ENCODE peak calls at places on chromosomes 13 and 19, in ten cellular contexts. E is nephron progenitor cell, H is AG04450, Z is fibroblast of lung, R is astrocyte of the spinal cord, U is PC-3, F is cardiac fibroblast, B is mammary epithelial cell, N is MCF 10A, D is HFFc6. P is an unnamed sample.

GRCh38 chr13:87656311-87656710 is 14.9 kb upstream of the SLITRK5 start:
- DNase-seq in E (no peak), H (no peak), Z (peak; percentile 79), R (peak; percentile 87), U (peak; percentile 9), F (peak; percentile 14), B (no peak), N (peak; percentile 78), D (no peak), P (no peak)

GRCh38 chr19:16420781-16421386 is 50.9 kb downstream of the EPS15L1 start:
- DNase-seq in E (no peak), H (no peak), Z (no peak), R (no peak), U (no peak), F (peak; percentile 20), B (no peak), N (no peak), D (no peak), P (no peak)

GRCh38 chr13:112958127-112958989 is 10.7 kb upstream of the MCF2L start:
- DNase-seq in E (no peak), H (no peak), Z (no peak), R (no peak), U (peak; percentile 70), F (no peak), B (no peak), N (no peak), D (no peak), P (no peak)

GRCh38 chr19:34269968-34270621 is 15.7 kb downstream of the GARRE1 start:
- DNase-seq in E (peak; percentile 5), H (no peak), Z (peak; percentile 83), R (peak; percentile 65), U (peak; percentile 78), F (peak; percentile 81), B (peak; percentile 70), N (peak; percentile 79), D (peak; percentile 87), P (no peak)

GRCh38 chr19:55809381-55810058 is 22.3 kb downstream of the NLRP11 start:
- DNase-seq in E (peak; percentile 8), H (no peak), Z (peak; percentile 6), R (peak; percentile 0), U (peak; percentile 80), F (peak; percentile 44), B (peak; percentile 2), N (peak; percentile 83), D (peak; percentile 9), P (no peak)

GRCh38 chr13:110293037-110293436 is 13.9 kb downstream of the COL4A1 start:
- DNase-seq in E (no peak), H (no peak), Z (no peak), R (no peak), U (no peak), F (no peak), B (no peak), N (no peak), D (no peak), P (no peak)

GRCh38 chr19:1851581-1852293 is 3.5 kb upstream of the REXO1 start:
- DNase-seq in E (no peak), H (no peak), Z (no peak), R (no peak), U (no peak), F (no peak), B (no peak), N (no peak), D (no peak), P (no peak)

GRCh38 chr19:35261356-35262100 is 7.2 kb upstream of the USF2 start:
- DNase-seq in E (no peak), H (no peak), Z (no peak), R (no peak), U (no peak), F (no peak), B (no peak), N (no peak), D (no peak), P (no peak)

GRCh38 chr13:38952827-38953226 is 37.8 kb downstream of the STOML3 start:
- DNase-seq in E (no peak), H (no peak), Z (no peak), R (no peak), U (peak; percentile 58), F (no peak), B (peak; percentile 78), N (peak; percentile 77), D (no peak), P (no peak)

GRCh38 chr19:13610042-13610691 is 103.9 kb upstream of the CACNA1A start:
- DNase-seq in E (no peak), H (no peak), Z (no peak), R (no peak), U (peak; percentile 26), F (no peak), B (no peak), N (no peak), D (no peak), P (no peak)

GRCh38 chr19:43316591-43317319 is 36.7 kb upstream of the CD177 start:
- DNase-seq in E (peak; percentile 40), H (no peak), Z (peak; percentile 25), R (no peak), U (peak; percentile 87), F (no peak), B (no peak), N (peak; percentile 75), D (no peak), P (no peak)

DNA sequence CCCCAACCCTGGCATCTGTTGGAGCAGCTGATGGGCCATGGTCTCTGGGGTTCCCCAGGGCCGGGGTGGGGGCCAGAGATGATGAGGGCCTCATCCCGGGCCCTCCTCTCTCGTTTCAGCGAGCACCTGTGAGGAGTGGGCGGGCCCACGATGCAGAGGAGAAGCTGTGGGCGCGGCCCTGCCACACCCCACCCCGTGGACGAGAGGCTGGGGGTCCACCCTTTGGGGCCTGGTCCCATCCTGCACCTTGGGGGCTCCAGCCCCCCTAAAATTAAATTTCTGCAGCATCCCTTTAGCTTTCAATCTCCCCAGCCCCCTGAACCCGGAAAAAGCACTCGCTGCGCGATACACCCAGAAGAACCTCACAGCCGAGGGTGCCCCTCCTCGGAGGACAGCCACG is 5.6 kb downstream of the HMG20B start:
- DNase-seq in E (no peak), H (no peak), Z (no peak), R (no peak), U (no peak), F (no peak), B (no peak), N (no peak), D (no peak), P (no peak)
- TF ChIP-seq CTCF in E (no peak), H (no peak), Z (no peak), R (no peak), U (no peak), F (no peak), B (no peak), N (no peak), D (no peak), P (no peak)

GRCh38 chr13:21619633-21620220 is 15.8 kb upstream of the MICU2 start:
- DNase-seq in E (no peak), H (no peak), Z (no peak), R (no peak), U (no peak), F (no peak), B (no peak), N (no peak), D (no peak), P (no peak)

GRCh38 chr13:21620858-21621257 is 16.9 kb upstream of the MICU2 start:
- DNase-seq in E (peak; percentile 16), H (no peak), Z (no peak), R (no peak), U (no peak), F (no peak), B (no peak), N (no peak), D (no peak), P (no peak)

GRCh38 chr13:21625366-21625765 is 21.4 kb upstream of the MICU2 start:
- DNase-seq in E (no peak), H (no peak), Z (peak; percentile 26), R (peak; percentile 28), U (peak; percentile 59), F (peak; percentile 29), B (peak; percentile 53), N (peak; percentile 65), D (peak; percentile 38), P (no peak)
- TF ChIP-seq CTCF in E (no peak), H (peak; percentile 66), Z (peak; percentile 52), R (peak; percentile 54), U (peak; percentile 79), F (peak; percentile 51), B (peak; percentile 76), N (no peak), D (peak; percentile 66), P (no peak)

DNA sequence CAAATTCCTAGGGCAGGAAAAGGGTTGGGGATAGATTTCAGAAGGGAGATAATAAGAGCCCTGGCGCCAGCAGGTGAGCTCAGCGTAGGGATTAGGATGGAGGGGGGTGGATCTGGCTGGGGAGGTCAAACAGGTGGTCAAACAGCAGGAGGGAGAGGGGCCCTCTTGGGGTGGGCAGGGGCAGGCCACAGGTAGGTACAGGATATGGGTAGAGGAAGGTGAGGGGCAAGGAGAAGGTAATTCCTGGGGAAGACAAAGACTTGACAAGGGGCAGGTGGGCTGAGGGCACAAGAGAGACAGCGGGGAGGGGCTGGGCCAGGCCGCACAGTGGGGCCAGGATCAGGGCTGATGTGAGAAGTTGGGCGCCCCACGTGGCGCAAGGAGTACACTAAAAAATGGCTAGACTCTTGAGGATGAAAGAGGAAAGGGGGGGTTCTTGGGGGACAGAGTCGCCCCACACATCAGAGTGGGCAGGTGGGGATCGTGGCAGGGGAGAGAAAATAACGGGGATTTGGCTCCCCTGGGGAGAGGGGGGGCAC is 713 bp downstream of the KRI1 start:
- DNase-seq in E (peak; percentile 48), H (no peak), Z (peak; percentile 20), R (peak; percentile 32), U (peak; percentile 35), F (peak; percentile 43), B (no peak), N (peak; percentile 43), D (no peak), P (no peak)
- TF ChIP-seq CTCF in E (no peak), H (peak; percentile 42), Z (peak; percentile 36), R (peak; percentile 39), U (peak; percentile 56), F (peak; percentile 26), B (peak; percentile 48), N (no peak), D (no peak), P (no peak)

GRCh38 chr19:3062165-3063105 is at the start of gene TLE5:
- DNase-seq in E (peak; percentile 68), H (no peak), Z (no peak), R (no peak), U (peak; percentile 47), F (peak; percentile 62), B (no peak), N (peak; percentile 55), D (no peak), P (no peak)

GRCh38 chr19:3060852-3061182 is 1.5 kb downstream of the TLE5 start:
- DNase-seq in E (no peak), H (no peak), Z (no peak), R (no peak), U (no peak), F (no peak), B (no peak), N (no peak), D (no peak), P (no peak)

GRCh38 chr19:3064011-3064330 is 1.7 kb upstream of the TLE5 start:
- DNase-seq in E (no peak), H (no peak), Z (no peak), R (no peak), U (no peak), F (no peak), B (no peak), N (no peak), D (no peak), P (no peak)

GRCh38 chr19:3059653-3060052 is 2.6 kb downstream of the TLE5 start:
- DNase-seq in E (no peak), H (no peak), Z (no peak), R (no peak), U (no peak), F (no peak), B (no peak), N (no peak), D (no peak), P (no peak)

GRCh38 chr19:3061214-3062161 is 807 bp downstream of the TLE5 start:
- DNase-seq in E (no peak), H (no peak), Z (peak; percentile 42), R (no peak), U (no peak), F (peak; percentile 61), B (no peak), N (no peak), D (no peak), P (no peak)
- TF ChIP-seq CTCF in E (no peak), H (peak; percentile 39), Z (peak; percentile 25), R (peak; percentile 8), U (peak; percentile 26), F (peak; percentile 2), B (peak; percentile 44), N (peak; percentile 9), D (peak; percentile 66), P (no peak)